ENCODE peak calls at places on chromosomes 7 and 10, in seven cellular contexts. G is HL-60; F is CD4-positive, alpha-beta T cell; P is coronary artery; X is epithelial cell of proximal tubule; D is cardiac fibroblast; Z is left ventricle myocardium inferior. C is an unnamed sample.

GRCh38 chr7:131619336-131620305 is 63.2 kb upstream of the PODXL start:
- DNase-seq in G (peak), F (no peak), P (no peak), X (no peak), D (no peak), Z (no peak), C (no peak)

GRCh38 chr10:6300106-6300783 is 97.5 kb downstream of the PFKFB3 start:
- DNase-seq in G (peak), F (peak), P (no peak), X (no peak), D (peak), Z (no peak), C (no peak)

GRCh38 chr10:100153239-100153840 is 32.5 kb downstream of the ERLIN1 start:
- DNase-seq in G (no peak), F (no peak), P (no peak), X (no peak), D (peak), Z (no peak), C (no peak)

GRCh38 chr10:61733358-61733940 is 70.7 kb downstream of the CABCOCO1 start:
- DNase-seq in G (peak), F (no peak), P (no peak), X (no peak), D (peak), Z (no peak), C (no peak)

GRCh38 chr7:3482147-3482921 is 181.3 kb downstream of the SDK1 start:
- DNase-seq in G (no peak), F (no peak), P (no peak), X (peak), D (peak), Z (no peak), C (no peak)

GRCh38 chr7:149320313-149321124 is 58.5 kb downstream of the ZNF783 start:
- DNase-seq in G (no peak), F (no peak), P (no peak), X (no peak), D (no peak), Z (no peak), C (no peak)

GRCh38 chr10:84097787-84098353 is 41.4 kb upstream of the GHITM start:
- DNase-seq in G (no peak), F (no peak), P (no peak), X (no peak), D (peak), Z (no peak), C (no peak)

GRCh38 chr7:117871778-117872538 is 1.3 kb downstream of the CTTNBP2 start:
- DNase-seq in G (no peak), F (no peak), P (peak), X (no peak), D (no peak), Z (peak), C (no peak)

GRCh38 chr7:43454936-43455518 is 127.9 kb upstream of the STK17A start:
- DNase-seq in G (no peak), F (no peak), P (no peak), X (peak), D (peak), Z (no peak), C (no peak)

GRCh38 chr10:45460235-45460878 is 86.3 kb downstream of the ALOX5 start:
- DNase-seq in G (peak), F (no peak), P (no peak), X (no peak), D (no peak), Z (no peak), C (no peak)

GRCh38 chr7:51222916-51223315 is 93.7 kb downstream of the COBL start:
- DNase-seq in G (no peak), F (no peak), P (peak), X (no peak), D (no peak), Z (no peak), C (peak)

GRCh38 chr7:11170160-11170559 is 196.5 kb downstream of the PHF14 start:
- DNase-seq in G (no peak), F (no peak), P (no peak), X (no peak), D (no peak), Z (no peak), C (no peak)

GRCh38 chr7:5450549-5451327 is 27.1 kb upstream of the TNRC18 start:
- DNase-seq in G (peak), F (no peak), P (no peak), X (no peak), D (peak), Z (peak), C (no peak)

GRCh38 chr7:142556745-142557144 is 192.5 kb upstream of the PRSS1 start:
- DNase-seq in G (peak), F (no peak), P (peak), X (peak), D (peak), Z (no peak), C (no peak)

GRCh38 chr10:62851449-62851848 is 35.3 kb upstream of the EGR2 start:
- DNase-seq in G (peak), F (no peak), P (no peak), X (no peak), D (peak), Z (no peak), C (no peak)

GRCh38 chr10:43075612-43076003 is 1.3 kb upstream of the RET start:
- DNase-seq in G (peak), F (no peak), P (no peak), X (no peak), D (peak), Z (no peak), C (no peak)

GRCh38 chr10:77680065-77680464 is 42.5 kb upstream of the KCNMA1 start:
- DNase-seq in G (no peak), F (no peak), P (no peak), X (no peak), D (no peak), Z (no peak), C (peak)

GRCh38 chr7:122528879-122529481 is 169.9 kb downstream of the RNF133 start:
- DNase-seq in G (no peak), F (no peak), P (no peak), X (no peak), D (peak), Z (no peak), C (no peak)

GRCh38 chr7:82677064-82677463 is 233.5 kb upstream of the CACNA2D1 start:
- DNase-seq in G (no peak), F (no peak), P (no peak), X (no peak), D (no peak), Z (no peak), C (no peak)
- TF ChIP-seq CTCF in G (no peak), F (no peak), P (no peak), X (no peak), D (no peak), Z (no peak), C (no peak)

GRCh38 chr10:14244801-14245211 is 85.9 kb downstream of the FRMD4A start:
- DNase-seq in G (no peak), F (no peak), P (no peak), X (peak), D (peak), Z (no peak), C (no peak)

GRCh38 chr10:14241196-14241595 is 89.5 kb downstream of the FRMD4A start:
- DNase-seq in G (no peak), F (no peak), P (no peak), X (no peak), D (no peak), Z (no peak), C (no peak)

GRCh38 chr10:14244147-14244546 is 86.6 kb downstream of the FRMD4A start:
- DNase-seq in G (no peak), F (no peak), P (no peak), X (no peak), D (peak), Z (no peak), C (no peak)

GRCh38 chr10:14236341-14236740 is 94.4 kb downstream of the FRMD4A start:
- DNase-seq in G (no peak), F (no peak), P (no peak), X (no peak), D (no peak), Z (no peak), C (no peak)

GRCh38 chr10:14240253-14241189 is 90.2 kb downstream of the FRMD4A start:
- DNase-seq in G (no peak), F (no peak), P (no peak), X (no peak), D (peak), Z (no peak), C (no peak)
- TF ChIP-seq CTCF in G (no peak), F (no peak), P (no peak), X (no peak), D (no peak), Z (peak), C (peak)

GRCh38 chr7:98178762-98179490 is 32.3 kb upstream of the BHLHA15 start:
- DNase-seq in G (no peak), F (no peak), P (no peak), X (no peak), D (no peak), Z (no peak), C (no peak)
- TF ChIP-seq CTCF in G (no peak), F (no peak), P (no peak), X (no peak), D (no peak), Z (no peak), C (no peak)

GRCh38 chr7:134811798-134812197 is 32.4 kb downstream of the CALD1 start:
- DNase-seq in G (no peak), F (no peak), P (no peak), X (no peak), D (peak), Z (no peak), C (no peak)
- TF ChIP-seq CTCF in G (no peak), F (no peak), P (no peak), X (no peak), D (no peak), Z (no peak), C (no peak)

GRCh38 chr10:948347-948746 is 16.8 kb upstream of the LARP4B start:
- DNase-seq in G (no peak), F (no peak), P (no peak), X (no peak), D (no peak), Z (no peak), C (no peak)
- TF ChIP-seq CTCF in G (no peak), F (no peak), P (no peak), X (no peak), D (no peak), Z (no peak), C (no peak)

GRCh38 chr7:119931230-119931824 is 341.6 kb upstream of the KCND2 start:
- DNase-seq in G (no peak), F (no peak), P (no peak), X (no peak), D (peak), Z (no peak), C (no peak)
- TF ChIP-seq CTCF in G (no peak), F (no peak), P (no peak), X (no peak), D (no peak), Z (no peak), C (no peak)

GRCh38 chr10:17412323-17412722 is 42.1 kb downstream of the ST8SIA6 start:
- DNase-seq in G (no peak), F (no peak), P (no peak), X (no peak), D (no peak), Z (no peak), C (no peak)
- TF ChIP-seq CTCF in G (no peak), F (no peak), P (no peak), X (no peak), D (no peak), Z (no peak), C (no peak)

GRCh38 chr10:14952851-14953451 is 945 bp downstream of the DCLRE1C start:
- DNase-seq in G (peak), F (no peak), P (no peak), X (no peak), D (no peak), Z (no peak), C (no peak)
- TF ChIP-seq CTCF in G (no peak), F (no peak), P (no peak), X (peak), D (peak), Z (no peak), C (no peak)